ENCODE peak calls at places on chromosomes 1 and 21, in six cellular contexts. V is MG63; S is CD4-positive, alpha-beta T cell; C is heart right ventricle; F is breast epithelium; Q is thoracic aorta. R is an unnamed sample.

GRCh38 chr1:4655674-4656532 is 1.5 kb downstream of the AJAP1 start:
- DNase-seq in V (peak; percentile 62), S (no peak), C (peak; percentile 39), F (no peak), Q (no peak), R (no peak)

GRCh38 chr1:64995316-64995715 is 29.0 kb upstream of the JAK1 start:
- DNase-seq in V (no peak), S (no peak), C (no peak), F (no peak), Q (no peak), R (no peak)

GRCh38 chr1:26280333-26281042 is 602 bp downstream of the SH3BGRL3 start:
- DNase-seq in V (peak; percentile 70), S (no peak), C (no peak), F (no peak), Q (no peak), R (no peak)

GRCh38 chr1:36856126-36856525 is 178.2 kb downstream of the GRIK3 start:
- DNase-seq in V (no peak), S (no peak), C (no peak), F (no peak), Q (no peak), R (no peak)

GRCh38 chr1:98090351-98090750 is 169.5 kb upstream of the DPYD start:
- DNase-seq in V (no peak), S (no peak), C (no peak), F (no peak), Q (no peak), R (no peak)

GRCh38 chr1:48007044-48007443 is 9.9 kb upstream of the TRABD2B start:
- DNase-seq in V (peak; percentile 76), S (no peak), C (no peak), F (no peak), Q (no peak), R (no peak)

GRCh38 chr1:218344814-218345672 is at the start of gene TGFB2:
- DNase-seq in V (no peak), S (no peak), C (no peak), F (no peak), Q (no peak), R (no peak)

GRCh38 chr1:155193275-155193990 is 14.3 kb downstream of the THBS3 start:
- DNase-seq in V (peak; percentile 93), S (peak; percentile 55), C (peak; percentile 90), F (peak; percentile 94), Q (peak; percentile 78), R (no peak)

GRCh38 chr1:103931891-103932290 is 182.2 kb downstream of the AMY1C start:
- DNase-seq in V (no peak), S (no peak), C (no peak), F (no peak), Q (no peak), R (no peak)

GRCh38 chr1:187067160-187067559 is 238.4 kb downstream of the PLA2G4A start:
- DNase-seq in V (peak; percentile 80), S (no peak), C (no peak), F (no peak), Q (no peak), R (no peak)

GRCh38 chr1:234589064-234589765 is 20.8 kb downstream of the IRF2BP2 start:
- DNase-seq in V (peak; percentile 83), S (no peak), C (no peak), F (no peak), Q (no peak), R (no peak)

GRCh38 chr1:95974586-95974985 is 740.6 kb downstream of the RWDD3 start:
- DNase-seq in V (peak; percentile 7), S (no peak), C (no peak), F (no peak), Q (no peak), R (no peak)

GRCh38 chr1:33420870-33421775 is 9.8 kb downstream of the PHC2 start:
- DNase-seq in V (no peak), S (no peak), C (no peak), F (no peak), Q (no peak), R (no peak)

GRCh38 chr1:50658421-50659076 is 235.3 kb upstream of the DMRTA2 start:
- DNase-seq in V (no peak), S (no peak), C (no peak), F (no peak), Q (no peak), R (no peak)

GRCh38 chr1:35556494-35557117 is 597 bp downstream of the KIAA0319L start:
- DNase-seq in V (no peak), S (no peak), C (no peak), F (no peak), Q (no peak), R (no peak)

GRCh38 chr1:71521655-71522264 is 440.9 kb upstream of the ZRANB2 start:
- DNase-seq in V (peak; percentile 17), S (no peak), C (no peak), F (no peak), Q (no peak), R (no peak)

GRCh38 chr1:43783671-43784205 is 76.4 kb downstream of the ST3GAL3 start:
- DNase-seq in V (no peak), S (no peak), C (no peak), F (peak; percentile 53), Q (no peak), R (no peak)

GRCh38 chr1:231147896-231148295 is 14.0 kb upstream of the TRIM67 start:
- DNase-seq in V (no peak), S (no peak), C (no peak), F (no peak), Q (no peak), R (no peak)

GRCh38 chr1:206705744-206706297 is 21.1 kb downstream of the MAPKAPK2 start:
- DNase-seq in V (no peak), S (no peak), C (no peak), F (no peak), Q (no peak), R (no peak)

GRCh38 chr1:32892368-32893197 is 6.3 kb downstream of the HPCA start:
- DNase-seq in V (no peak), S (no peak), C (no peak), F (no peak), Q (no peak), R (no peak)

GRCh38 chr1:29706936-29707335 is 470.6 kb downstream of the PTPRU start:
- DNase-seq in V (peak; percentile 73), S (no peak), C (no peak), F (no peak), Q (no peak), R (no peak)

GRCh38 chr1:6517435-6517851 is 26.0 kb upstream of the PLEKHG5 start:
- DNase-seq in V (no peak), S (no peak), C (no peak), F (no peak), Q (no peak), R (no peak)

GRCh38 chr1:113684153-113684541 is 75.1 kb downstream of the PHTF1 start:
- DNase-seq in V (no peak), S (no peak), C (peak; percentile 56), F (no peak), Q (no peak), R (no peak)

GRCh38 chr21:36518883-36519492 is 39.1 kb upstream of the CLDN14 start:
- DNase-seq in V (no peak), S (no peak), C (no peak), F (no peak), Q (no peak), R (no peak)
- H3K27me3 ChIP-seq in V (no peaks in the 10 kb centered on the region), S (no peaks in the 10 kb centered on the region), C (peaks cover 6% of the 10 kb centered on the region), F (no peaks in the 10 kb centered on the region), Q (no peaks in the 10 kb centered on the region), R (no peaks in the 10 kb centered on the region)

DNA sequence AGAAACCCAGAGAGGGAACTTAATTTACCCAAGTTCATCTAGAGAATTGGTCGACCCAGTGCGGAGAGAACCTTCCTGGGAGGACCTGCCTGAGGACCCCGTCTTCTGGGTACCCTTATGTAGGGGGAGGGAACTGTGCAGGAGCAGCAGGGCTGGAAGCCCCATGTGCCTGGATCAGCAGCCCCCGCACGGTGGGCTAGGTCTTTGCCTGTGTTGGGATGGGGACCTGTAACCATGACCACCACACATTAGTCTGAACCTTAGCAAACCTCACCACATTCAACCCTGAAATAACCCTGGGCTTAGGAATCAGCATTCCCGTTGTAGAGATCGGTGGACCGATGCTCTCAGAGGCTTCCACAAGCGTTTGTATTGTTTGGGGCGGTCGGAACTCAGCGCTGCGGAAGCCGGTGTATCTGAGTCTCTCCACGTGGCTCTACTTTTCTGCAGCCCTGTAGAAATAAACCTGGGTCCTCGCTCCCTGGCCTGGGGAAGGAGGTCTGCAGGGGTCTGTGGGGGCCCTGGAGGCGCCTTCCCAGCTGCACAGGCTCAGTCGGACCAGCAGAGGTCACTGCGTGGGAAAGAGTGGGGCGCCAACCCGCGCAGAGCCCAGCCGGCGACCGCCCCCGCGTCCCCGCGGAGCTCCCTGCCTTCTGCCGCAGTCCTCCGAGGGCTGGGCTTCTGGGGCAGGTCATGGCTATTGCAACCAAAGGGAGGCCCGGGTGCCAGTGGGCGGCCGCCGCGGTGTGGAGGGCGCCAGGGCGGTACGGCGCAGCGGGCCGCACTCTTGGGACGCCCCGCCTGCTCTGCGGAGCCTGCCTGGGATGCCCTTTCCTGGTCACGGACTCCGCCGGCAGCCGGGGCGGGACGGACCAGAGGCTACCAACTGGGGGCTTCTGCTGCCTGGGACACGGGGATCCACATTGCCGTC is 36.2 kb upstream of the KCNA10 start:
- DNase-seq in V (peak; percentile 49), S (peak; percentile 37), C (peak; percentile 65), F (no peak), Q (peak; percentile 11), R (no peak)
- H3K27me3 ChIP-seq in V (peaks cover 53% of the 10 kb centered on the region), S (peaks cover 62% of the 10 kb centered on the region), C (peaks cover 48% of the 10 kb centered on the region), F (no peaks in the 10 kb centered on the region), Q (no peaks in the 10 kb centered on the region), R (no peaks in the 10 kb centered on the region)

GRCh38 chr1:83794384-83794783 is 204.5 kb downstream of the TTLL7 start:
- DNase-seq in V (no peak), S (no peak), C (no peak), F (no peak), Q (no peak), R (no peak)
- H3K27me3 ChIP-seq in V (no peaks in the 10 kb centered on the region), S (no peaks in the 10 kb centered on the region), C (no peaks in the 10 kb centered on the region), F (no peaks in the 10 kb centered on the region), Q (no peaks in the 10 kb centered on the region), R (no peaks in the 10 kb centered on the region)

DNA sequence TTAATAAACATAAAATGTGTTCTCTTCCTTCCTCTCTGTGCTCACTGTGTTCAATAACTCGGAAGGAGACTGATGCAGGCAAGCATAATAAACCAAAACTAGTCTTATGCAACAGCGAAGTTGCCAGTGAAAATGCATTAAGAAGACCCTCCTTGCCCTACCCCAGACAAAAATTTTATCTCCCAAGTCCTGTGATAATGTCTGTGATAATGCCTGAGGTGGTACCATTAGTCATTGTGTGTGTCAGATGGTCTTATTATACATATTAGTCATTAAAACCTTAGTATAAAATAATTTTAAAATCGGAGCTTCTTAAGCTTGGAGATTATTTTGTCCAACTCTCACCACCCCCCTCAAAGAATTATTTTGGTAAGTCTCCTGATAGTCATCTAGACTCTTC is 97.7 kb downstream of the NGF start:
- DNase-seq in V (no peak), S (no peak), C (no peak), F (no peak), Q (no peak), R (no peak)
- H3K27me3 ChIP-seq in V (no peaks in the 10 kb centered on the region), S (no peaks in the 10 kb centered on the region), C (no peaks in the 10 kb centered on the region), F (no peaks in the 10 kb centered on the region), Q (no peaks in the 10 kb centered on the region), R (no peaks in the 10 kb centered on the region)

R was measured in esophagus squamous epithelium.